ENCODE peak calls at places on chromosomes 6 and 20, in six cellular contexts. E is K562, F is GM23338, L is stomach, S is HCT116, W is transverse colon. U is an unnamed sample.

GRCh38 chr6:151765444-151765886 is 42.0 kb upstream of the ESR1 start:
- DNase-seq in E (peak), F (peak), L (no peak), S (peak), W (peak), U (peak)

GRCh38 chr20:46006031-46006430 is 2.7 kb upstream of the MMP9 start:
- DNase-seq in E (no peak), F (no peak), L (no peak), S (no peak), W (no peak), U (no peak)

GRCh38 chr6:1553562-1554088 is 56.1 kb upstream of the FOXC1 start:
- DNase-seq in E (no peak), F (no peak), L (no peak), S (no peak), W (no peak), U (no peak)

GRCh38 chr6:121435444-121436069 is at the start of gene GJA1:
- DNase-seq in E (no peak), F (peak), L (no peak), S (no peak), W (peak), U (peak)

GRCh38 chr6:160818934-160819333 is 116.9 kb downstream of the PLG start:
- DNase-seq in E (no peak), F (no peak), L (no peak), S (no peak), W (no peak), U (no peak)

GRCh38 chr6:90274481-90275030 is 22.1 kb downstream of the BACH2 start:
- DNase-seq in E (no peak), F (peak), L (peak), S (no peak), W (peak), U (no peak)

GRCh38 chr6:123526128-123526527 is 110.6 kb downstream of the TRDN start:
- DNase-seq in E (no peak), F (no peak), L (no peak), S (no peak), W (no peak), U (no peak)

GRCh38 chr20:58127731-58128130 is 100.7 kb downstream of the ANKRD60 start:
- DNase-seq in E (no peak), F (no peak), L (no peak), S (peak), W (no peak), U (no peak)

GRCh38 chr6:116136933-116137340 is 11.0 kb upstream of the COL10A1 start:
- DNase-seq in E (no peak), F (no peak), L (no peak), S (no peak), W (no peak), U (no peak)

GRCh38 chr20:24985802-24986201 is 6.7 kb downstream of the APMAP start:
- DNase-seq in E (no peak), F (no peak), L (peak), S (no peak), W (peak), U (no peak)

GRCh38 chr20:19070036-19070435 is 142.4 kb upstream of the SLC24A3 start:
- DNase-seq in E (no peak), F (no peak), L (no peak), S (no peak), W (no peak), U (no peak)

GRCh38 chr6:71537717-71538116 is 249.1 kb downstream of the OGFRL1 start:
- DNase-seq in E (no peak), F (no peak), L (no peak), S (no peak), W (no peak), U (no peak)

GRCh38 chr6:12110523-12111154 is 98.5 kb downstream of the HIVEP1 start:
- DNase-seq in E (no peak), F (no peak), L (no peak), S (no peak), W (no peak), U (no peak)

GRCh38 chr20:25992146-25992545 is 295.5 kb upstream of the ZNF337 start:
- DNase-seq in E (no peak), F (no peak), L (no peak), S (no peak), W (no peak), U (no peak)

GRCh38 chr6:116580198-116580597 is 8.9 kb downstream of the RWDD1 start:
- DNase-seq in E (no peak), F (no peak), L (no peak), S (no peak), W (no peak), U (no peak)

GRCh38 chr20:5316188-5317158 is at the start of gene PROKR2:
- DNase-seq in E (no peak), F (peak), L (no peak), S (no peak), W (no peak), U (no peak)

GRCh38 chr6:4575724-4576123 is 200.5 kb upstream of the CDYL start:
- DNase-seq in E (no peak), F (no peak), L (no peak), S (no peak), W (no peak), U (no peak)

GRCh38 chr6:39236742-39237141 is 7.5 kb upstream of the KCNK5 start:
- DNase-seq in E (no peak), F (no peak), L (no peak), S (no peak), W (no peak), U (no peak)

GRCh38 chr20:34262488-34263288 is 21.5 kb downstream of the ASIP start:
- DNase-seq in E (no peak), F (no peak), L (peak), S (no peak), W (peak), U (no peak)

GRCh38 chr20:56722042-56722441 is 92.9 kb downstream of the TFAP2C start:
- DNase-seq in E (no peak), F (no peak), L (no peak), S (no peak), W (peak), U (no peak)

GRCh38 chr6:79586548-79586947 is 44.6 kb upstream of the SH3BGRL2 start:
- DNase-seq in E (peak), F (peak), L (no peak), S (peak), W (no peak), U (no peak)

GRCh38 chr6:108699290-108700041 is 138.7 kb downstream of the FOXO3 start:
- DNase-seq in E (no peak), F (no peak), L (no peak), S (no peak), W (no peak), U (no peak)

GRCh38 chr6:8219352-8219943 is 117.1 kb upstream of the EEF1E1 start:
- DNase-seq in E (peak), F (peak), L (peak), S (peak), W (peak), U (peak)

GRCh38 chr20:38149880-38150594 is 15.0 kb downstream of the TGM2 start:
- DNase-seq in E (no peak), F (no peak), L (no peak), S (no peak), W (no peak), U (no peak)

GRCh38 chr6:117425431-117426153 is at the start of gene ROS1:
- DNase-seq in E (no peak), F (no peak), L (no peak), S (no peak), W (no peak), U (no peak)

GRCh38 chr6:32700391-32701040 is 34.1 kb upstream of the HLA-DQB1 start:
- DNase-seq in E (peak), F (peak), L (no peak), S (peak), W (peak), U (peak)

GRCh38 chr20:46959081-46959692 is 64.5 kb downstream of the EYA2 start:
- DNase-seq in E (no peak), F (no peak), L (no peak), S (peak), W (no peak), U (peak)

GRCh38 chr20:50577175-50578018 is 67.2 kb downstream of the PTPN1 start:
- DNase-seq in E (no peak), F (no peak), L (peak), S (no peak), W (peak), U (no peak)

GRCh38 chr20:50578061-50578777 is 68.0 kb downstream of the PTPN1 start:
- DNase-seq in E (no peak), F (no peak), L (no peak), S (no peak), W (peak), U (no peak)

GRCh38 chr20:50580016-50580747 is 70.0 kb downstream of the PTPN1 start:
- DNase-seq in E (peak), F (peak), L (peak), S (peak), W (peak), U (no peak)

GRCh38 chr20:50579511-50579910 is 69.3 kb downstream of the PTPN1 start:
- DNase-seq in E (no peak), F (no peak), L (no peak), S (no peak), W (no peak), U (no peak)

DNA sequence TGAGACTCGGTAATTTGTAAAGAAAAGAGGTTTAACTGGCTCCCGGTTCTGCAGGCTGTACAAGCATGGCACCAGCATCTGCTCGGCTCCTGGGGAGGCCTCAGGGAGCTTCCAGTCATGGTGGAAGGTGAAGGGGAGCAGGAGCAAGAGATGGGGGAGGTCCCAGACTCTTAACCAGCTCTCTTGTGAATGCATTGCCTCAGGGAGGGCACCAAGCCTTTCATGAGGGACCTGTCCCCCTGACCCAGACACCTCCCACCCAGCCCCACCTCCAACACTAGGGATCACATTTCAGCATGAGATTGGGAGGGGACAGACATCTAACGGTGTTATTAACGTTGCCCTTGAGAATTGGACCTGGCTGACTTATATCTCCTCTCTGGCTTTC is 68.6 kb downstream of the PTPN1 start:
- DNase-seq in E (no peak), F (no peak), L (no peak), S (no peak), W (no peak), U (no peak)
- TF ChIP-seq POLR2AphosphoS5 in E (no peak), F (no peak), L (no peak), S (no peak), W (no peak), U (no peak)

GRCh38 chr6:82909551-82909950 is 156.1 kb downstream of the UBE3D start:
- DNase-seq in E (no peak), F (no peak), L (no peak), S (no peak), W (no peak), U (no peak)

GRCh38 chr6:82904860-82905259 is 160.8 kb downstream of the UBE3D start:
- DNase-seq in E (no peak), F (no peak), L (no peak), S (no peak), W (no peak), U (no peak)

GRCh38 chr6:82906951-82907350 is 158.7 kb downstream of the UBE3D start:
- DNase-seq in E (no peak), F (no peak), L (no peak), S (no peak), W (no peak), U (no peak)

GRCh38 chr6:82908661-82909060 is 157.0 kb downstream of the UBE3D start:
- DNase-seq in E (no peak), F (no peak), L (no peak), S (no peak), W (peak), U (no peak)

GRCh38 chr6:82906489-82906888 is 159.2 kb downstream of the UBE3D start:
- DNase-seq in E (no peak), F (no peak), L (no peak), S (no peak), W (no peak), U (no peak)
- H3K27ac ChIP-seq in E (no peak), F (no peak), L (no peak), S (no peak), W (no peak), U (no peak)

DNA sequence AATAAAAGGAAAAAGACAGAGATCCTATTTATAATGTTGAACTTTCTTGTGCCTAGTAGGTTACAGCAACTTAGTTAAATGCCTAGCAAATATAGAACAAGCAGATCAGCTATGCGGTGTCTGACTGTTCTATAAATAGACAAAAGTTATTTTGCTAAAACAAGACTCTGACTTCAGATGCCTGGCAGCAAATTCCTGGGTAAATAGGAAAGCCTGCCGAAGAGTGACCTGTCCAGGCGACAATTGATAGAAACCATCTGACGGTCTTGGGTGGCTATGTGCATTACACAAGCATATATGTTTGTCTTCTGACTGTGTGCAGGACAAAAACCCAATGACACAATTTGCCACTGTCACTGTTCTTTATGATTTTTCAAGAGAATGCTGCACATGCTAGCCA is 38.0 kb upstream of the PDE10A start:
- DNase-seq in E (no peak), F (no peak), L (no peak), S (no peak), W (no peak), U (no peak)
- TF ChIP-seq POLR2AphosphoS5 in E (no peak), F (no peak), L (no peak), S (no peak), W (no peak), U (no peak)

DNA sequence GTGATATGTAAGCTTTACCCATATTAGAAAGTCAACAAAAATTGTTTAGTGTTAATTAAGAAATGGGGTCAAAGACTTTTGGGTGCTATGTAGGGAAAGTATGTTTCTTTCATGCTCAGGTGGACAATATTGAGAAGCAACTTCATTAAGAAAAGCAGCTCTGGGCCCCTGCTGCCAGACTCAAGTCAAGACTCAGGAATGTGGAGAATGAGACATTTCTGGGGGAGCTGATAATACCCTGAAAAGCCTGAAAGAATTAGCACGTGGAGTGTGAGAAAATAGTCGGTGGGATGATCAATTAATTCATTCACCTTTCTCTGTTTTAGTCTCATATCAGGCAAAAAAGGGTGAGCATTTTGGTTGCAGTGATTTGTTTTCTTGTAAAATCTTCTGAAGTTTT is 175.1 kb upstream of the IMPG1 start:
- DNase-seq in E (no peak), F (peak), L (no peak), S (no peak), W (no peak), U (no peak)
- H3K27ac ChIP-seq in E (no peak), F (no peak), L (no peak), S (no peak), W (no peak), U (no peak)

GRCh38 chr6:2802521-2803060 is 37.4 kb downstream of the WRNIP1 start:
- DNase-seq in E (no peak), F (no peak), L (no peak), S (no peak), W (no peak), U (no peak)
- TF ChIP-seq POLR2AphosphoS5 in E (no peak), F (no peak), L (no peak), S (no peak), W (no peak), U (no peak)

GRCh38 chr6:139917943-139918342 is 543.5 kb upstream of the CITED2 start:
- DNase-seq in E (no peak), F (no peak), L (no peak), S (no peak), W (no peak), U (no peak)

GRCh38 chr6:139914910-139915309 is 540.5 kb upstream of the CITED2 start:
- DNase-seq in E (no peak), F (no peak), L (no peak), S (no peak), W (no peak), U (no peak)

GRCh38 chr6:139922236-139922635 is 547.8 kb upstream of the CITED2 start:
- DNase-seq in E (no peak), F (no peak), L (no peak), S (no peak), W (no peak), U (no peak)

GRCh38 chr6:139920027-139920851 is 545.8 kb upstream of the CITED2 start:
- DNase-seq in E (no peak), F (no peak), L (no peak), S (no peak), W (no peak), U (no peak)

GRCh38 chr6:139919107-139920026 is 544.9 kb upstream of the CITED2 start:
- DNase-seq in E (no peak), F (no peak), L (no peak), S (no peak), W (no peak), U (no peak)
- H3K27ac ChIP-seq in E (no peak), F (no peak), L (no peak), S (no peak), W (no peak), U (no peak)

GRCh38 chr6:40788661-40789111 is 201.5 kb upstream of the LRFN2 start:
- DNase-seq in E (no peak), F (no peak), L (no peak), S (no peak), W (no peak), U (no peak)
- TF ChIP-seq POLR2AphosphoS5 in E (no peak), F (no peak), L (no peak), S (no peak), W (no peak), U (no peak)

GRCh38 chr6:107344981-107345380 is 114.4 kb downstream of the PDSS2 start:
- DNase-seq in E (no peak), F (no peak), L (no peak), S (no peak), W (no peak), U (no peak)

GRCh38 chr6:107345398-107345797 is 114.0 kb downstream of the PDSS2 start:
- DNase-seq in E (no peak), F (no peak), L (no peak), S (no peak), W (no peak), U (no peak)

GRCh38 chr6:107340881-107341280 is 118.5 kb downstream of the PDSS2 start:
- DNase-seq in E (no peak), F (no peak), L (no peak), S (no peak), W (no peak), U (no peak)

GRCh38 chr6:107348224-107348623 is 111.1 kb downstream of the PDSS2 start:
- DNase-seq in E (no peak), F (no peak), L (no peak), S (no peak), W (no peak), U (no peak)

DNA sequence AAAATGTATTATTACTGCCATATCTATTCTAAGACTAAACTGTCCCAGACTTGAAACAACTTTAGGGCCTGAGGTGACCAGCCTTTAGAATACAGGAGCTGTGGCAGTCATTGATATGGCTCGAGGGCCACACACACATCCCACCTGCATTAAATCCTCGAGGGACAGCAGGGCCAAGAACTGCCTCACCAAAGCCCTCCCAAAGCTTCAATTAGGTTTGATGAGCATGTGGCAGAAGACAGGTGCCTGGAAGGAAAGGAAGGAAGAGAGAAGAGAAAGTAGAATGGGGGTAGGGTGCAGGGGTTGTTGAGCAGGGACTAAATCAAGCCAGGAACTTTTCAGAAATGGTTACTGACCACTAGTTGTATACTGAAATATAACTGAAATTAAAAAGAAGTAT is 115.0 kb downstream of the PDSS2 start:
- DNase-seq in E (no peak), F (no peak), L (no peak), S (no peak), W (no peak), U (no peak)
- H3K27ac ChIP-seq in E (no peak), F (no peak), L (no peak), S (no peak), W (no peak), U (no peak)

GRCh38 chr6:37535701-37536461 is 36.2 kb upstream of the CCDC167 start:
- DNase-seq in E (peak), F (peak), L (peak), S (no peak), W (no peak), U (no peak)
- TF ChIP-seq POLR2AphosphoS5 in E (peak), F (no peak), L (no peak), S (no peak), W (no peak), U (no peak)

GRCh38 chr6:56521988-56522387 is 120.7 kb downstream of the DST start:
- DNase-seq in E (no peak), F (peak), L (no peak), S (no peak), W (no peak), U (no peak)

GRCh38 chr6:56518995-56519767 is 123.5 kb downstream of the DST start:
- DNase-seq in E (no peak), F (no peak), L (no peak), S (no peak), W (no peak), U (no peak)

GRCh38 chr6:56522871-56523270 is 119.8 kb downstream of the DST start:
- DNase-seq in E (no peak), F (no peak), L (no peak), S (no peak), W (no peak), U (no peak)

GRCh38 chr6:56520218-56520617 is 122.5 kb downstream of the DST start:
- DNase-seq in E (no peak), F (no peak), L (no peak), S (no peak), W (no peak), U (no peak)

GRCh38 chr6:56521454-56521853 is 121.2 kb downstream of the DST start:
- DNase-seq in E (no peak), F (no peak), L (no peak), S (no peak), W (no peak), U (no peak)
- H3K27ac ChIP-seq in E (no peak), F (peak), L (no peak), S (no peak), W (peak), U (no peak)

U was measured in Panc1.